ENCODE peak calls at places on chromosome 17, in five cellular contexts. E is stimulated activated CD4-positive, alpha-beta T cell treated with anti-CD3 and anti-CD28 coated beads, Interleukin-1b, Interleukin-23, amount 100 ng/mL, for 1 hour; Y is MCF 10A; X is mucosa of descending colon; C is ELF-1. G is an unnamed sample.

GRCh38 chr17:73683788-73684582 is 39.7 kb upstream of the SDK2 start:
- DNase-seq in X (no peak), E (no peak), Y (no peak), C (no peak), G (no peak)

GRCh38 chr17:37273419-37274051 is 102.2 kb upstream of the C17orf78 start:
- DNase-seq in X (no peak), E (no peak), Y (no peak), C (peak), G (no peak)

GRCh38 chr17:33640629-33641028 is 347.5 kb upstream of the ASIC2 start:
- DNase-seq in C (no peak), E (no peak), Y (no peak), X (no peak), G (no peak)

GRCh38 chr17:27496501-27496943 is 40.3 kb downstream of the KSR1 start:
- DNase-seq in E (no peak), Y (no peak), C (peak), X (no peak), G (no peak)

GRCh38 chr17:51640108-51640622 is 379.8 kb downstream of the UTP18 start:
- DNase-seq in X (no peak), E (no peak), Y (peak), C (peak), G (no peak)

GRCh38 chr17:69581061-69581955 is 166.8 kb downstream of the MAP2K6 start:
- DNase-seq in X (no peak), C (no peak), E (no peak), Y (no peak), G (no peak)

GRCh38 chr17:55496094-55496881 is 15.0 kb downstream of the SMIM36 start:
- DNase-seq in C (no peak), X (peak), E (no peak), Y (peak), G (no peak)

GRCh38 chr17:36507266-36507665 is 20.8 kb downstream of the ZNHIT3 start:
- DNase-seq in C (no peak), E (no peak), Y (no peak), X (no peak), G (no peak)

GRCh38 chr17:17738901-17739300 is 57.6 kb downstream of the RAI1 start:
- DNase-seq in C (no peak), Y (peak), E (no peak), X (peak), G (peak)

GRCh38 chr17:56497132-56497531 is 96.4 kb upstream of the NOG start:
- DNase-seq in X (no peak), C (no peak), E (no peak), Y (no peak), G (no peak)

GRCh38 chr17:75093543-75094158 is 5.9 kb downstream of the SLC16A5 start:
- DNase-seq in Y (peak), C (peak), E (no peak), X (no peak), G (no peak)

GRCh38 chr17:45087496-45087975 is 26.4 kb downstream of the NMT1 start:
- DNase-seq in C (no peak), E (no peak), Y (no peak), X (no peak), G (no peak)

GRCh38 chr17:50558091-50558490 is 2.4 kb upstream of the CACNA1G start:
- DNase-seq in X (no peak), Y (no peak), C (no peak), E (no peak), G (no peak)

GRCh38 chr17:9239821-9240658 is 218.7 kb downstream of the NTN1 start:
- DNase-seq in C (no peak), Y (peak), X (peak), E (peak), G (no peak)

GRCh38 chr17:28916302-28916934 is 13.5 kb upstream of the DHRS13 start:
- DNase-seq in E (no peak), C (peak), X (no peak), Y (no peak), G (no peak)

GRCh38 chr17:48100591-48101011 is 677 bp downstream of the CBX1 start:
- DNase-seq in Y (peak), X (peak), C (peak), E (no peak), G (peak)

GRCh38 chr17:80898706-80899105 is 92.9 kb upstream of the CHMP6 start:
- DNase-seq in E (no peak), Y (no peak), C (no peak), X (no peak), G (no peak)

GRCh38 chr17:77146882-77147281 is 6.1 kb downstream of the SEC14L1 start:
- DNase-seq in Y (no peak), X (peak), C (peak), E (no peak), G (no peak)

GRCh38 chr17:58528443-58528842 is 14.0 kb upstream of the MTMR4 start:
- DNase-seq in E (no peak), Y (no peak), X (no peak), C (no peak), G (no peak)

GRCh38 chr17:40411821-40412220 is 5.9 kb downstream of the TOP2A start:
- DNase-seq in X (no peak), Y (no peak), E (no peak), C (no peak), G (no peak)

GRCh38 chr17:4972752-4973151 is 5.1 kb upstream of the SPAG7 start:
- DNase-seq in Y (no peak), E (no peak), C (no peak), X (no peak), G (no peak)

GRCh38 chr17:19904412-19904811 is 36.7 kb upstream of the ULK2 start:
- DNase-seq in Y (peak), X (no peak), E (no peak), C (no peak), G (no peak)

GRCh38 chr17:52157603-52158449 is 688 bp downstream of the CA10 start:
- DNase-seq in E (no peak), X (peak), Y (no peak), C (peak), G (no peak)

GRCh38 chr17:73342057-73342522 is 30.3 kb upstream of the CDC42EP4 start:
- DNase-seq in Y (peak), E (no peak), C (peak), X (no peak), G (peak)